ENCODE peak calls at places on chromosomes 5 and 9, in ten cellular contexts. One of them, this sample, is unnamed.

GRCh38 chr5:133520991-133521706 is 91.2 kb downstream of the FSTL4 start:
- DNase-seq in AG04450: no peak
- DNase-seq in MM.1S: no peak
- DNase-seq in lower leg skin: peak; percentile 36
- DNase-seq in spleen: no peak
- DNase-seq in ovary: no peak
- DNase-seq in WERI-Rb-1: no peak
- DNase-seq in astrocyte of the spinal cord: no peak
- DNase-seq in heart left ventricle: no peak
- DNase-seq in A549: no peak
- DNase-seq in this sample: no peak

GRCh38 chr9:2024888-2025781 is 10.0 kb downstream of the SMARCA2 start:
- DNase-seq in astrocyte of the spinal cord: no peak
- DNase-seq in A549: no peak
- DNase-seq in heart left ventricle: no peak
- DNase-seq in spleen: no peak
- DNase-seq in lower leg skin: no peak
- DNase-seq in AG04450: no peak
- DNase-seq in ovary: no peak
- DNase-seq in MM.1S: no peak
- DNase-seq in WERI-Rb-1: no peak
- DNase-seq in this sample: peak; percentile 53

GRCh38 chr9:88809371-88809770 is 181.9 kb upstream of the S1PR3 start:
- DNase-seq in A549: no peak
- DNase-seq in heart left ventricle: no peak
- DNase-seq in MM.1S: no peak
- DNase-seq in ovary: no peak
- DNase-seq in astrocyte of the spinal cord: no peak
- DNase-seq in spleen: no peak
- DNase-seq in WERI-Rb-1: no peak
- DNase-seq in AG04450: no peak
- DNase-seq in lower leg skin: peak; percentile 26
- DNase-seq in this sample: peak; percentile 81

GRCh38 chr5:39411051-39411450 is 13.7 kb downstream of the DAB2 start:
- DNase-seq in A549: no peak
- DNase-seq in spleen: no peak
- DNase-seq in astrocyte of the spinal cord: peak; percentile 64
- DNase-seq in heart left ventricle: no peak
- DNase-seq in WERI-Rb-1: no peak
- DNase-seq in MM.1S: no peak
- DNase-seq in ovary: no peak
- DNase-seq in AG04450: no peak
- DNase-seq in lower leg skin: no peak
- DNase-seq in this sample: peak; percentile 83

GRCh38 chr9:38405841-38406240 is 13.3 kb downstream of the ALDH1B1 start:
- DNase-seq in heart left ventricle: no peak
- DNase-seq in astrocyte of the spinal cord: no peak
- DNase-seq in A549: no peak
- DNase-seq in MM.1S: no peak
- DNase-seq in ovary: no peak
- DNase-seq in AG04450: no peak
- DNase-seq in spleen: no peak
- DNase-seq in lower leg skin: no peak
- DNase-seq in WERI-Rb-1: peak; percentile 34
- DNase-seq in this sample: no peak

GRCh38 chr5:90803891-90804290 is 245.3 kb downstream of the ADGRV1 start:
- DNase-seq in heart left ventricle: no peak
- DNase-seq in ovary: no peak
- DNase-seq in MM.1S: no peak
- DNase-seq in lower leg skin: no peak
- DNase-seq in spleen: no peak
- DNase-seq in WERI-Rb-1: no peak
- DNase-seq in astrocyte of the spinal cord: no peak
- DNase-seq in A549: no peak
- DNase-seq in AG04450: no peak
- DNase-seq in this sample: no peak

GRCh38 chr5:78699565-78700143 is 51.1 kb upstream of the LHFPL2 start:
- DNase-seq in AG04450: peak; percentile 74
- DNase-seq in WERI-Rb-1: no peak
- DNase-seq in lower leg skin: no peak
- DNase-seq in MM.1S: no peak
- DNase-seq in ovary: no peak
- DNase-seq in A549: peak; percentile 76
- DNase-seq in astrocyte of the spinal cord: peak; percentile 92
- DNase-seq in heart left ventricle: no peak
- DNase-seq in spleen: no peak
- DNase-seq in this sample: peak; percentile 86

GRCh38 chr5:76402880-76403712 is at the start of gene IQGAP2:
- DNase-seq in lower leg skin: peak; percentile 91
- DNase-seq in ovary: peak; percentile 82
- DNase-seq in WERI-Rb-1: peak; percentile 80
- DNase-seq in A549: peak; percentile 85
- DNase-seq in astrocyte of the spinal cord: peak; percentile 61
- DNase-seq in heart left ventricle: peak; percentile 65
- DNase-seq in spleen: peak; percentile 96
- DNase-seq in MM.1S: peak; percentile 88
- DNase-seq in AG04450: peak; percentile 1
- DNase-seq in this sample: peak; percentile 50

GRCh38 chr9:107749787-107750444 is 260.3 kb upstream of the KLF4 start:
- DNase-seq in WERI-Rb-1: no peak
- DNase-seq in A549: peak; percentile 56
- DNase-seq in ovary: peak; percentile 88
- DNase-seq in MM.1S: no peak
- DNase-seq in spleen: peak; percentile 88
- DNase-seq in AG04450: peak; percentile 85
- DNase-seq in lower leg skin: peak; percentile 98
- DNase-seq in astrocyte of the spinal cord: peak; percentile 92
- DNase-seq in heart left ventricle: peak; percentile 85
- DNase-seq in this sample: peak; percentile 96

GRCh38 chr5:135062216-135063055 is 28.4 kb upstream of the PITX1 start:
- DNase-seq in MM.1S: no peak
- DNase-seq in ovary: no peak
- DNase-seq in WERI-Rb-1: no peak
- DNase-seq in A549: no peak
- DNase-seq in spleen: peak; percentile 65
- DNase-seq in lower leg skin: no peak
- DNase-seq in astrocyte of the spinal cord: no peak
- DNase-seq in heart left ventricle: no peak
- DNase-seq in AG04450: no peak
- DNase-seq in this sample: no peak

GRCh38 chr5:157924490-157924889 is 65.5 kb upstream of the CLINT1 start:
- DNase-seq in AG04450: no peak
- DNase-seq in heart left ventricle: no peak
- DNase-seq in lower leg skin: no peak
- DNase-seq in MM.1S: no peak
- DNase-seq in astrocyte of the spinal cord: no peak
- DNase-seq in A549: no peak
- DNase-seq in ovary: no peak
- DNase-seq in WERI-Rb-1: no peak
- DNase-seq in spleen: no peak
- DNase-seq in this sample: no peak

GRCh38 chr9:97315550-97315949 is 8.1 kb downstream of the CCDC180 start:
- DNase-seq in MM.1S: no peak
- DNase-seq in ovary: no peak
- DNase-seq in AG04450: no peak
- DNase-seq in spleen: no peak
- DNase-seq in heart left ventricle: no peak
- DNase-seq in astrocyte of the spinal cord: no peak
- DNase-seq in lower leg skin: no peak
- DNase-seq in WERI-Rb-1: no peak
- DNase-seq in A549: no peak
- DNase-seq in this sample: peak; percentile 50

GRCh38 chr5:12072441-12072840 is 168.2 kb upstream of the CTNND2 start:
- DNase-seq in WERI-Rb-1: no peak
- DNase-seq in heart left ventricle: no peak
- DNase-seq in astrocyte of the spinal cord: no peak
- DNase-seq in AG04450: no peak
- DNase-seq in spleen: no peak
- DNase-seq in MM.1S: no peak
- DNase-seq in ovary: no peak
- DNase-seq in lower leg skin: no peak
- DNase-seq in A549: no peak
- DNase-seq in this sample: no peak

DNA sequence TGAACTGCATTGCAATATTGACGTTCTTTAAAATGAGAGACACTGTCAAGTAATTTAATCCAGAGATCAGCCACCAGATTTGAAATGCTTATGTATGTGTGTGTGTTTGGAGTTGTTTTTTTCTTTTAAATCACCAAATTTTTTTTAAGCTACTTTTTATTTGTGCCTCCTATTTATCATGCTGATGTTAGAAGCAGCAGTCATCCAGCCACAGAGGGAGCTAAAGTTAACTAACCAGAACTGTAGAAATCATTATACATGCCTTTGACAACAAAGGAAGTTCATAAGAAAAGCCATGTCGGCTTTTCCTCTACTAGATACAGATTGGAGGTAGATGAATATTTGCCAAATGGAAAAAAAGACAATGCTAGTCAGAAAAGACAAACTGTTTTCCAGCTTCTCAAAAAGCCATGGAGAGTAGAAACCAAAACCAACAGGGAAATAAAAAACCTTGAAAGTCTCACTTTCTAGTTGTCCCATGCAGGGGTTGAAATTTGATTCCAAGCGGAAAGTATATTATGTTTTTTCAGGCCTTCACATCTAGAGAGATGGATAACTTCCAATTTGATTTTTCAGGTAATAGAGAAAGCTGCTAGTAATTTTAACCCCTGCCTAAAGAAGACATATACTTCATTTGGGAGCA is 4.5 kb downstream of the PURA start:
- DNase-seq in WERI-Rb-1: no peak
- DNase-seq in ovary: no peak
- DNase-seq in heart left ventricle: no peak
- DNase-seq in AG04450: no peak
- DNase-seq in spleen: no peak
- DNase-seq in MM.1S: no peak
- DNase-seq in lower leg skin: no peak
- DNase-seq in A549: no peak
- DNase-seq in astrocyte of the spinal cord: no peak
- DNase-seq in this sample: no peak
- TF ChIP-seq CTCF in WERI-Rb-1: no peak
- TF ChIP-seq CTCF in ovary: no peak
- TF ChIP-seq CTCF in heart left ventricle: peak; percentile 18
- TF ChIP-seq CTCF in AG04450: peak; percentile 10
- TF ChIP-seq CTCF in spleen: no peak
- TF ChIP-seq CTCF in MM.1S: peak; percentile 16
- TF ChIP-seq CTCF in lower leg skin: no peak
- TF ChIP-seq CTCF in A549: no peak
- TF ChIP-seq CTCF in astrocyte of the spinal cord: peak; percentile 9
- TF ChIP-seq CTCF in this sample: no peak

DNA sequence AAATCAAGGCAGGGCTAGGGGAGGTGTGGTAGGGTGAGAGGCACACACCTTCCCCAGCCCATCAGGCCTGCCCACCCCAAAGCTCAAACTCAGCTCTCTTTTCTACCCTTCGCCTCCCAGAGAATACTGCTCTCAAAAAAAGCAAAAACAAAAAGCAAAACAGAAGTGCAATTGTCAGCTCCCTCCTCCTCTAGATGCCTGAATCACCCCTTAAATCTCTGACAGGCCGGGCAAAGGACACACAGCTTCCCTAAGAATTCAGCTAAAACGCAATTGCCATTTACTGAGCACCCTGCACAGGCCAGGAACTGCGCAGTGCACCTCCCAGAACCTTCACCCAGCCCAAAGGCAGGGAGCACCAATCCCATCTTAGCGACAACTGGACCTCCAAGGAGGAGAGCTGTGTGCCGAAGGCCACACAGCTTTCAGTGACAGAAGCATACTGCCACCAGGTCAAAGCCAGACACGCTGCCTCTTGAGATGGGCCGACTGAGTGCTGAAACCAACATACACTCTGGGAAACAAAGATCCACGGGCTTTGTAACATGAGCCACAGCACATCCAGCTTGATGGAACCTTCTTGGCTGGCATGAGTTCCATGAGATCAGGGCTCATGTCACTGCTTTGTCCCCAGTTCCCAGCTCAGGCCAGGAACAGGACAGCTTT is 53.4 kb upstream of the STXBP1 start:
- DNase-seq in astrocyte of the spinal cord: no peak
- DNase-seq in heart left ventricle: no peak
- DNase-seq in spleen: no peak
- DNase-seq in WERI-Rb-1: no peak
- DNase-seq in AG04450: no peak
- DNase-seq in ovary: no peak
- DNase-seq in lower leg skin: no peak
- DNase-seq in A549: no peak
- DNase-seq in MM.1S: no peak
- DNase-seq in this sample: peak; percentile 47
- H3K4me3 ChIP-seq in astrocyte of the spinal cord: no peak overlapping the region
- H3K4me3 ChIP-seq in heart left ventricle: no peak overlapping the region
- H3K4me3 ChIP-seq in spleen: no peak overlapping the region
- H3K4me3 ChIP-seq in WERI-Rb-1: no peak overlapping the region
- H3K4me3 ChIP-seq in AG04450: peak overlapping the region; percentile 20
- H3K4me3 ChIP-seq in ovary: no peak overlapping the region
- H3K4me3 ChIP-seq in lower leg skin: no peak overlapping the region
- H3K4me3 ChIP-seq in A549: no peak overlapping the region
- H3K4me3 ChIP-seq in MM.1S: no peak overlapping the region
- H3K4me3 ChIP-seq in this sample: no peak overlapping the region

GRCh38 chr5:139419793-139420192 is 15.9 kb upstream of the SPATA24 start:
- DNase-seq in MM.1S: no peak
- DNase-seq in spleen: no peak
- DNase-seq in lower leg skin: no peak
- DNase-seq in astrocyte of the spinal cord: no peak
- DNase-seq in heart left ventricle: no peak
- DNase-seq in A549: no peak
- DNase-seq in WERI-Rb-1: no peak
- DNase-seq in ovary: no peak
- DNase-seq in AG04450: no peak
- DNase-seq in this sample: no peak
- TF ChIP-seq CTCF in MM.1S: no peak
- TF ChIP-seq CTCF in spleen: no peak
- TF ChIP-seq CTCF in lower leg skin: no peak
- TF ChIP-seq CTCF in astrocyte of the spinal cord: no peak
- TF ChIP-seq CTCF in heart left ventricle: peak; percentile 9
- TF ChIP-seq CTCF in A549: no peak
- TF ChIP-seq CTCF in WERI-Rb-1: peak; percentile 21
- TF ChIP-seq CTCF in ovary: no peak
- TF ChIP-seq CTCF in AG04450: no peak
- TF ChIP-seq CTCF in this sample: no peak

DNA sequence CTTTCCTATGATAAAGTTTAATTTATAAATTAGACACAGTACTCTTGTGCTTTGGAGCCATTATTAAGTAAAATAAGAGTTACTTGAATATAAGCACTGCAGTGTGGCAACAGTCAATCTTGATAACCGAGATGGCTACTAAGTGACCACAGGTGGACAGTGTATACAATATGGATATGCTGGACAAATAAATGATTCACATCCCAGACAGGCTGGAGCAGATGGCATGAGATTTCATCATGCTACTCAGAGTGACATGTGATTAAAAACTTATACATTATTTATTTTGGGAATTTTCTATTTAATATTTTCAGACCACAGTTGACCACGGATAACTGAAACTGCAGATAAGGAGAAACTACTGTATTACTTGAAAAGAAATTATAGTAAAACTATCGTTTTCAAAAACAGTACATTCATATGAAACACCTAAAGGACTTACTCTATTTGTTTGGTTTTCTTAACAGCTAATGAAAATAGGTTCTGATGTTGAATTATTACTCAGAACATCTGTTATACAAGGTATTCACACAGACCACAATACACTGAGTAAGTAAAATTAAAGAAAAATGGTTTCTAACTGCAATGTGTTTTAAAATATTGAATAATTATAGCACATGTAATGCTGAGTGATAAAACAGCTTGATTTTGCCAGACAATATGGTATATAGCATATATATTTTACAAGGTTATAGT is 16.0 kb downstream of the LYRM7 start:
- DNase-seq in MM.1S: no peak
- DNase-seq in heart left ventricle: no peak
- DNase-seq in spleen: no peak
- DNase-seq in AG04450: no peak
- DNase-seq in A549: no peak
- DNase-seq in WERI-Rb-1: no peak
- DNase-seq in astrocyte of the spinal cord: peak; percentile 11
- DNase-seq in ovary: no peak
- DNase-seq in lower leg skin: no peak
- DNase-seq in this sample: peak; percentile 51
- H3K4me3 ChIP-seq in MM.1S: no peak overlapping the region
- H3K4me3 ChIP-seq in heart left ventricle: no peak overlapping the region
- H3K4me3 ChIP-seq in spleen: no peak overlapping the region
- H3K4me3 ChIP-seq in AG04450: no peak overlapping the region
- H3K4me3 ChIP-seq in A549: no peak overlapping the region
- H3K4me3 ChIP-seq in WERI-Rb-1: no peak overlapping the region
- H3K4me3 ChIP-seq in astrocyte of the spinal cord: no peak overlapping the region
- H3K4me3 ChIP-seq in ovary: no peak overlapping the region
- H3K4me3 ChIP-seq in lower leg skin: no peak overlapping the region
- H3K4me3 ChIP-seq in this sample: no peak overlapping the region

This sample was measured in fibroblast of villous mesenchyme.